ENCODE peak calls at places on chromosomes 11 and 22, in six cellular contexts. D is fibroblast of lung, R is tibial nerve, E is heart left ventricle, Y is IMR-90, G is left lung. I is an unnamed sample. For H3K9me3, the result is how much of the 10 kb centered on the place peaks cover.

GRCh38 chr11:92342886-92343285 is 118.3 kb downstream of the FAT3 start:
- DNase-seq in G (no peak), Y (no peak), E (no peak), R (no peak), D (no peak), I (no peak)

GRCh38 chr11:1744879-1745700 is 5.3 kb downstream of the IFITM10 start:
- DNase-seq in E (no peak), G (peak), Y (no peak), R (no peak), D (no peak), I (no peak)

GRCh38 chr11:27211370-27212127 is 151.5 kb downstream of the CCDC34 start:
- DNase-seq in R (no peak), Y (no peak), E (no peak), D (no peak), G (no peak), I (no peak)

GRCh38 chr11:113397212-113397611 is 9.6 kb downstream of the ANKK1 start:
- DNase-seq in D (no peak), E (no peak), G (no peak), R (no peak), Y (no peak), I (no peak)

GRCh38 chr22:19621372-19622060 is 92.8 kb upstream of the SEPTIN5 start:
- DNase-seq in G (no peak), E (no peak), Y (no peak), R (no peak), D (no peak), I (no peak)

GRCh38 chr22:49517211-49517610 is 310.5 kb downstream of the BRD1 start:
- DNase-seq in D (no peak), E (no peak), Y (no peak), R (no peak), G (no peak), I (no peak)

GRCh38 chr11:114366331-114367243 is 33.7 kb downstream of the C11orf71 start:
- DNase-seq in D (peak), E (no peak), R (no peak), Y (peak), G (no peak), I (peak)

GRCh38 chr11:551596-551995 is 8.9 kb downstream of the LMNTD2 start:
- DNase-seq in G (no peak), E (no peak), D (no peak), Y (no peak), R (no peak), I (no peak)

GRCh38 chr11:69894126-69895047 is 75.2 kb upstream of the FGF3 start:
- DNase-seq in R (no peak), G (peak), E (no peak), D (peak), Y (peak), I (peak)

GRCh38 chr22:48754611-48755331 is 1072.9 kb downstream of the BRD1 start:
- DNase-seq in G (no peak), Y (no peak), E (peak), D (no peak), R (no peak), I (no peak)

GRCh38 chr11:103800406-103801114 is 235.9 kb upstream of the DDI1 start:
- DNase-seq in Y (no peak), G (no peak), E (peak), D (peak), R (no peak), I (no peak)

GRCh38 chr11:72719144-72719543 is 33.1 kb downstream of the ARAP1 start:
- DNase-seq in R (no peak), Y (peak), D (peak), G (peak), E (no peak), I (no peak)

GRCh38 chr22:42938976-42939375 is 76.0 kb downstream of the PACSIN2 start:
- DNase-seq in Y (no peak), D (no peak), E (no peak), R (no peak), G (no peak), I (no peak)

GRCh38 chr11:113664981-113665710 is 41.0 kb downstream of the TMPRSS5 start:
- DNase-seq in R (no peak), D (peak), G (no peak), E (no peak), Y (no peak), I (no peak)

GRCh38 chr11:10076458-10077141 is 217.4 kb downstream of the SBF2 start:
- DNase-seq in E (peak), D (peak), Y (peak), R (no peak), G (peak), I (peak)

GRCh38 chr11:18720086-18720810 is 5.7 kb downstream of the IGSF22 start:
- DNase-seq in E (no peak), D (peak), Y (peak), G (no peak), R (no peak), I (peak)
- H3K4me3 ChIP-seq in E (no peak), D (no peak), Y (no peak), G (no peak), R (peak), I (no peak)

GRCh38 chr22:46908641-46909107 is 146.2 kb downstream of the TBC1D22A start:
- DNase-seq in E (no peak), D (no peak), G (no peak), R (no peak), Y (no peak), I (no peak)

GRCh38 chr22:46909237-46910030 is 147.0 kb downstream of the TBC1D22A start:
- DNase-seq in E (no peak), R (no peak), G (no peak), D (no peak), Y (no peak), I (no peak)

GRCh38 chr22:46906326-46907045 is 144.0 kb downstream of the TBC1D22A start:
- DNase-seq in D (no peak), R (no peak), E (no peak), Y (no peak), G (no peak), I (no peak)

GRCh38 chr22:46905834-46906233 is 143.4 kb downstream of the TBC1D22A start:
- DNase-seq in Y (no peak), R (no peak), E (no peak), G (no peak), D (no peak), I (no peak)

DNA sequence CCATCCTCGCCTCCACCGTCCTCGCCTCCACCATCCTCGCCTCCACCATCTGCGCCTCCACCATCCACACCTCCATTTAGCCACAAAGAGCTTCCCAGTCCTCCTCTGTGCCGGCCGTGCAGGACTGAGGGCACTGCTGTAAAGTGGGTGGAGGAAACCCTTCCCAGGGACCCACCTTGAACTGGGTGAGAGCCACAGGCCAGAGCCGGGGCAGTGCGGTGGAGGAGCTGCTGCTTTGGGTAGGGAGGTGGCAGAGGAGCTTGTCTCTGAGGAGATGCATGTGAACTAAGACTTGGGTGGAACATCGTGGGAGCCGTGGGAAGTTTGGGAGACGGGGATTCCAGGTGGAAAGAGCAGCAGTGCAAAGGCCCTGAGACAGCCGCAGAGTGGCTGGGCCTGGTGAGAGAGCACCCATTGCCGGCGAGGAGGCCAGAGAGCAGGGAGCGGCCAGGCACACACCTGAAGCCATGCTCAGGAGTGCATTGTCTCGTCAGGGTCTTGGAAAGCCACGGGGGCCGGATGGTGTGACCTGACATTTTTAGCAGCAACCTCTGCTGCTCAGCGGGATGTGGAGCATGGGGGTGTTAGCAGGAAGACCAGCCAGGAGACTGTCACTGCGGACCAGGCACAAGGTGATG is 145.2 kb downstream of the TBC1D22A start:
- DNase-seq in E (no peak), R (no peak), Y (no peak), G (no peak), D (no peak), I (no peak)
- H3K9me3 ChIP-seq in E (under half), R (under half), Y (under half), G (under half), D (under half), I (under half)

GRCh38 chr11:109423860-109424190 is 1.8 kb downstream of the C11orf87 start:
- DNase-seq in E (no peak), G (peak), Y (no peak), D (no peak), R (no peak), I (no peak)
- H3K4me3 ChIP-seq in E (no peak), G (no peak), Y (peak), D (no peak), R (no peak), I (peak)

DNA sequence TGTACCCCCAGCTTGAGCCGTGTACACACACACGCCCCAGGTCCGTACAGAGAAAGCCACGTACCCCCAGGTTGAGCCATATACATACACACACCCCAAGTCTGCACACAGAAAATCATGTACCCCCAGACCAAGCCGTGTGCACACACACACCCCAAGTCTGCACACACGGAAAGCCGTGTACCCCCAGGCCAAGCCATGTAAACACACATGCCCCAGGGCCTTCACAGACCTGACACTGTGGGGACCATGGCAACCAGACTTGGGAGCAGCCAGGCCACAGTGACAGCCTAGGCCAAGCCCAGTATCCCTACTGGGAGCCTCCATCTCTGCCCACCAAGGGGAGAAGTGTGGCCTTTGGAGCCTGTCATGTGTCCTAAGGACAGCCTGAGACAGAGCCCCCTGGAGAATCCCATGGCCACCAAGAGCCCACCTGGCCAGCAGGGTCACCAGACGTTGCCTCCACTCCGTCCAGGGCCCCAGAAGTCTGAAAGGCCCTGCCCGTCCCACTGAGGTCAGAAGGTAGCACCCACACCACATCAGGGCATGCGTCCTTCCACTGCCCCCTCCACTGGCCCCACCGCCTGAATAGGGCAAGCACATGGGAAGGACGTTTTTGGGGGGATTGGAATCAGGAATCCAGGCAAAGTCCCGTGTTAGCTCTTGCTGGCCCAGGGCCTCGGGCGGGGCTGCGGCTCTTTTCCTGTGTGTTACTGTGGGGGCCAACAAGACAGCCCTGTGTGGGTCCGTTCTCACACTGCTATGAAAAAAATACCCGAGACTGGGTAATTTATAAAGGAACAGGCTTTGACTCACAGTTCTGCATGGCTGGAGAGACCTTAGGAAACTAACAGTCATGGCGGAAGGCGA is 636.7 kb downstream of the TBC1D22A start:
- DNase-seq in R (no peak), Y (no peak), D (no peak), G (no peak), E (no peak), I (no peak)
- H3K9me3 ChIP-seq in R (under half), Y (under half), D (under half), G (under half), E (under half), I (under half)

GRCh38 chr22:21816787-21817496 is 50.5 kb downstream of the MAPK1 start:
- DNase-seq in E (no peak), R (no peak), Y (peak), G (no peak), D (peak), I (no peak)
- H3K4me3 ChIP-seq in E (no peak), R (no peak), Y (no peak), G (no peak), D (no peak), I (no peak)